ENCODE peak calls at places on chromosome 17, in six cellular contexts. O is ascending aorta, Q is choroid plexus epithelial cell, W is MCF 10A, V is endodermal cell, U is ovary. C is an unnamed sample.

GRCh38 chr17:73165616-73166404 is 1.0 kb downstream of the SSTR2 start:
- DNase-seq in W (no peak), V (peak), O (no peak), U (no peak), Q (no peak), C (no peak)

GRCh38 chr17:69723741-69724140 is 309.2 kb downstream of the MAP2K6 start:
- DNase-seq in W (peak), Q (peak), V (no peak), U (no peak), O (no peak), C (no peak)

GRCh38 chr17:16433514-16433913 is 18.1 kb downstream of the TRPV2 start:
- DNase-seq in Q (no peak), O (no peak), W (no peak), U (no peak), V (peak), C (no peak)

GRCh38 chr17:82443465-82444283 is 6.9 kb downstream of the CYBC1 start:
- DNase-seq in W (no peak), V (no peak), U (peak), O (no peak), Q (peak), C (no peak)

GRCh38 chr17:15264542-15264941 is 584 bp downstream of the PMP22 start:
- DNase-seq in O (no peak), U (no peak), V (peak), Q (no peak), W (no peak), C (no peak)

GRCh38 chr17:28187931-28188330 is 131.1 kb upstream of the TMEM97 start:
- DNase-seq in V (no peak), O (no peak), U (no peak), W (no peak), Q (no peak), C (no peak)

GRCh38 chr17:44902135-44902760 is 3.0 kb upstream of the EFTUD2 start:
- DNase-seq in Q (no peak), O (no peak), W (no peak), U (no peak), V (no peak), C (no peak)

GRCh38 chr17:13593757-13594156 is 8.0 kb downstream of the HS3ST3A1 start:
- DNase-seq in Q (peak), V (no peak), W (no peak), O (no peak), U (no peak), C (no peak)

GRCh38 chr17:65797809-65798208 is 236.4 kb upstream of the AXIN2 start:
- DNase-seq in V (peak), Q (peak), W (peak), U (no peak), O (no peak), C (no peak)

GRCh38 chr17:7650509-7651096 is at the start of gene ATP1B2:
- DNase-seq in V (peak), U (peak), W (peak), Q (peak), O (peak), C (peak)

GRCh38 chr17:47192549-47192948 is 3.5 kb upstream of the CDC27 start:
- DNase-seq in O (no peak), W (no peak), Q (peak), U (no peak), V (no peak), C (no peak)

GRCh38 chr17:76544123-76544915 is 4.5 kb downstream of the PRCD start:
- DNase-seq in V (no peak), O (no peak), U (peak), W (no peak), Q (peak), C (no peak)

GRCh38 chr17:76145231-76146052 is 4.4 kb upstream of the FOXJ1 start:
- DNase-seq in U (no peak), V (peak), Q (no peak), O (no peak), W (no peak), C (no peak)

GRCh38 chr17:46199379-46199778 is 6.2 kb upstream of the KANSL1 start:
- DNase-seq in V (no peak), Q (peak), O (no peak), W (no peak), U (no peak), C (no peak)

GRCh38 chr17:8477653-8478441 is 42.2 kb downstream of the NDEL1 start:
- DNase-seq in W (no peak), Q (no peak), U (no peak), O (no peak), V (peak), C (no peak)

GRCh38 chr17:48621410-48622387 is 4.5 kb downstream of the HOXB9 start:
- DNase-seq in U (no peak), Q (no peak), O (no peak), V (peak), W (no peak), C (no peak)

GRCh38 chr17:21842332-21843317 is 150.3 kb downstream of the KCNJ18 start:
- DNase-seq in O (no peak), V (no peak), Q (no peak), W (no peak), U (no peak), C (no peak)

GRCh38 chr17:36673068-36673467 is 71.7 kb downstream of the MRM1 start:
- DNase-seq in U (no peak), W (no peak), V (no peak), Q (no peak), O (no peak), C (no peak)

GRCh38 chr17:1095093-1095852 is 84.5 kb downstream of the ABR start:
- DNase-seq in U (no peak), W (no peak), O (no peak), V (no peak), Q (no peak), C (no peak)

GRCh38 chr17:45335721-45336120 is 18.9 kb upstream of the MAP3K14 start:
- DNase-seq in V (no peak), W (no peak), U (no peak), O (peak), Q (no peak), C (no peak)

GRCh38 chr17:47172698-47173565 is 16.2 kb downstream of the CDC27 start:
- DNase-seq in V (no peak), W (no peak), Q (peak), O (no peak), U (no peak), C (no peak)

GRCh38 chr17:2711608-2712299 is at the start of gene CLUH:
- DNase-seq in O (peak), V (peak), W (peak), Q (peak), U (peak), C (peak)

GRCh38 chr17:60909405-60909804 is 231.8 kb downstream of the BCAS3 start:
- DNase-seq in Q (no peak), V (no peak), U (no peak), O (no peak), W (no peak), C (no peak)

GRCh38 chr17:42980766-42981397 is 517 bp downstream of the RUNDC1 start:
- DNase-seq in O (no peak), V (peak), Q (peak), W (peak), U (no peak), C (no peak)
- TF ChIP-seq CTCF in O (peak), V (peak), Q (no peak), W (peak), U (no peak), C (no peak)

DNA sequence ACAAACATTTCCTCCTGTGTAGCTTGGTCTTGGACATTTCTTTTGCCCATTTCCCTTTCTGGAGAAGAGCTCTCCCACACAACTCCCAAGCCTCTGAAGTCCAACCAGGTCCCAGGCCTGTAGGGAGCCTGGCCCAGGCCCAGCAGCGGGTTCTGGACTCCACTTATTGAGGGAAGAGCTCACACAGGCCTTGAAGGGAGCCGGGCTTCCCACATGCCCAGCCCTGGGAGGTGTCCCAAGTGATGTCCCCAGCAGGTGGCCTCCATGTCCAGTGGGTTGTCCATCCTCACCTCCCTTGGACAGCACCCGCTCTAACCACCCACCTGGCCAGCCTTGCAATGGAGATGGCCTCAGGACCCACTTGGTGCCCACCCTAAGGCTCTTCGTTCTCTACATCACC is 5.9 kb upstream of the EPX start:
- DNase-seq in W (no peak), Q (no peak), V (no peak), U (no peak), O (peak), C (no peak)
- TF ChIP-seq CTCF in W (no peak), Q (no peak), V (no peak), U (no peak), O (no peak), C (no peak)

GRCh38 chr17:53630115-53630514 is 192.6 kb upstream of the KIF2B start:
- DNase-seq in O (no peak), Q (no peak), U (no peak), V (peak), W (no peak), C (no peak)

GRCh38 chr17:53631486-53631885 is 191.2 kb upstream of the KIF2B start:
- DNase-seq in U (no peak), W (no peak), V (peak), O (no peak), Q (no peak), C (no peak)

GRCh38 chr17:53628011-53628410 is 194.7 kb upstream of the KIF2B start:
- DNase-seq in U (no peak), V (no peak), Q (peak), W (peak), O (no peak), C (no peak)

GRCh38 chr17:53629188-53629587 is 193.5 kb upstream of the KIF2B start:
- DNase-seq in U (no peak), W (no peak), V (no peak), O (no peak), Q (no peak), C (no peak)

DNA sequence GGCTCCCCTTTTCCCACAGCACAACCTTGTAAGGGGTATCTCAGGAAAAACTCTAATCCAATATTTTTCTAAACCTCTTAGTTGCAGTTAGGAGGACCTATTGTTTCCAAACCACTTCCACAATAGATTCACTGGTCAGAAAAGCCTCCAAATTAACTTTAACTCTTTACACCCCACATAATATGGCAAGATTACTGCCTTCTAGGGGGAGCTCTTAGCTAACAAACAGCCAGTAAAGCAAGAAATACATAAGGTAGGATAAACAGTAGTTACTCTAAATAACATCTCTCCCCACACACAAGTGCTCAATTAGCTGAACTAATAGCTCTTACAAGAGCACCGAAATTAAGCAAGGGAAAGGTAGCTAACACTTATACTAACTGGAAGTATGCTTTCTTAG is 192.1 kb upstream of the KIF2B start:
- DNase-seq in V (no peak), O (no peak), Q (no peak), W (no peak), U (no peak), C (no peak)
- TF ChIP-seq CTCF in V (peak), O (no peak), Q (no peak), W (no peak), U (no peak), C (no peak)

DNA sequence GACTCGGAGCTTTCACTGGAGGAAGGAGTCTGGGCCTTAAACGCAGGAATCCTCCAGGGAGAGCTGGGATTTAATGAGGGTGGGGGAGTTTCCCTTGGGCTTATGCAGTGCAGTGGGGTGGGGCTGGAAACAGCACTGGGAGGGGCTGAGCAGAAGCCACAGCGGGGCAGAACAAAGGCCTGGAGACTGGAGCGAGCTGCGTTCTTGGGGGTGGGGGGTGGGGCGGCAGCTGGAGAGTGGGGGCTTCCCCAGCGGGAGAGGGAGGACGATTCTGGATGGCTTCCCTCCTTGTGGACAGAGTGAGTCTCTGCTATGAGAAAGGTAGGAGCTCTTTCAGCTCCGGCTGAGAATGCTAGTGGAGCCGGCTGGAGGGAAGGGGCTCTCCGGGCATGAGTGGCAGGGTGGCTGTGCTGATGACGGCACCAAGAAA is 406.0 kb downstream of the SEC14L1 start:
- DNase-seq in Q (no peak), W (no peak), V (peak), U (no peak), O (no peak), C (no peak)
- TF ChIP-seq CTCF in Q (no peak), W (no peak), V (peak), U (no peak), O (no peak), C (no peak)

GRCh38 chr17:37844158-37844976 is 79.8 kb upstream of the TBC1D3K start:
- DNase-seq in Q (peak), U (no peak), V (peak), W (peak), O (peak), C (peak)
- TF ChIP-seq CTCF in Q (peak), U (no peak), V (peak), W (peak), O (peak), C (no peak)

GRCh38 chr17:33664116-33664840 is 371.2 kb upstream of the ASIC2 start:
- DNase-seq in U (no peak), V (peak), O (peak), Q (no peak), W (no peak), C (no peak)
- TF ChIP-seq CTCF in U (no peak), V (no peak), O (no peak), Q (no peak), W (no peak), C (no peak)

C was measured in activated B cell treated with CpG ODN at 0.5 μM for 24 hours.